ENCODE peak calls at places on chromosomes 7 and 10, in ten cellular contexts. One of them, this sample, is unnamed.

GRCh38 chr10:23918090-23918704 is 290.7 kb upstream of the KIAA1217 start:
- DNase-seq in astrocyte of the spinal cord: no peak
- DNase-seq in left cardiac atrium: peak; percentile 33
- DNase-seq in CD8-positive, alpha-beta memory T cell: no peak
- DNase-seq in mesothelial cell of epicardium: no peak
- DNase-seq in EL: no peak
- DNase-seq in heart right ventricle: peak; percentile 15
- DNase-seq in mammary epithelial cell: no peak
- DNase-seq in stimulated activated CD4-positive, alpha-beta T cell treated with anti-CD3 and anti-CD28 coated beads, Interleukin-4, amount 100 ng/mL, for 1 hour: no peak
- DNase-seq in activated CD4-positive, alpha-beta T cell treated with anti-CD3 and anti-CD28 coated beads for 1 hour: no peak
- DNase-seq in this sample: no peak

GRCh38 chr10:125340871-125341270 is 180.5 kb upstream of the CTBP2 start:
- DNase-seq in EL: peak; percentile 5
- DNase-seq in mesothelial cell of epicardium: no peak
- DNase-seq in heart right ventricle: no peak
- DNase-seq in mammary epithelial cell: peak; percentile 60
- DNase-seq in left cardiac atrium: no peak
- DNase-seq in activated CD4-positive, alpha-beta T cell treated with anti-CD3 and anti-CD28 coated beads for 1 hour: no peak
- DNase-seq in CD8-positive, alpha-beta memory T cell: no peak
- DNase-seq in astrocyte of the spinal cord: no peak
- DNase-seq in stimulated activated CD4-positive, alpha-beta T cell treated with anti-CD3 and anti-CD28 coated beads, Interleukin-4, amount 100 ng/mL, for 1 hour: no peak
- DNase-seq in this sample: no peak

GRCh38 chr7:99837649-99838361 is 10.0 kb downstream of the CYP3A43 start:
- DNase-seq in mesothelial cell of epicardium: no peak
- DNase-seq in stimulated activated CD4-positive, alpha-beta T cell treated with anti-CD3 and anti-CD28 coated beads, Interleukin-4, amount 100 ng/mL, for 1 hour: no peak
- DNase-seq in heart right ventricle: no peak
- DNase-seq in EL: no peak
- DNase-seq in activated CD4-positive, alpha-beta T cell treated with anti-CD3 and anti-CD28 coated beads for 1 hour: no peak
- DNase-seq in astrocyte of the spinal cord: no peak
- DNase-seq in CD8-positive, alpha-beta memory T cell: no peak
- DNase-seq in mammary epithelial cell: peak; percentile 16
- DNase-seq in left cardiac atrium: no peak
- DNase-seq in this sample: no peak

GRCh38 chr7:90951986-90952648 is 312.1 kb upstream of the FZD1 start:
- DNase-seq in CD8-positive, alpha-beta memory T cell: no peak
- DNase-seq in left cardiac atrium: no peak
- DNase-seq in astrocyte of the spinal cord: no peak
- DNase-seq in stimulated activated CD4-positive, alpha-beta T cell treated with anti-CD3 and anti-CD28 coated beads, Interleukin-4, amount 100 ng/mL, for 1 hour: no peak
- DNase-seq in heart right ventricle: no peak
- DNase-seq in mammary epithelial cell: no peak
- DNase-seq in mesothelial cell of epicardium: no peak
- DNase-seq in EL: no peak
- DNase-seq in activated CD4-positive, alpha-beta T cell treated with anti-CD3 and anti-CD28 coated beads for 1 hour: no peak
- DNase-seq in this sample: no peak

GRCh38 chr7:2628891-2629290 is 2.9 kb upstream of the TTYH3 start:
- DNase-seq in mammary epithelial cell: no peak
- DNase-seq in mesothelial cell of epicardium: no peak
- DNase-seq in left cardiac atrium: no peak
- DNase-seq in CD8-positive, alpha-beta memory T cell: no peak
- DNase-seq in stimulated activated CD4-positive, alpha-beta T cell treated with anti-CD3 and anti-CD28 coated beads, Interleukin-4, amount 100 ng/mL, for 1 hour: no peak
- DNase-seq in astrocyte of the spinal cord: no peak
- DNase-seq in EL: no peak
- DNase-seq in heart right ventricle: no peak
- DNase-seq in activated CD4-positive, alpha-beta T cell treated with anti-CD3 and anti-CD28 coated beads for 1 hour: no peak
- DNase-seq in this sample: no peak

GRCh38 chr10:122404576-122404975 is 30.1 kb downstream of the PLEKHA1 start:
- DNase-seq in CD8-positive, alpha-beta memory T cell: no peak
- DNase-seq in heart right ventricle: no peak
- DNase-seq in mesothelial cell of epicardium: no peak
- DNase-seq in left cardiac atrium: no peak
- DNase-seq in astrocyte of the spinal cord: no peak
- DNase-seq in EL: no peak
- DNase-seq in activated CD4-positive, alpha-beta T cell treated with anti-CD3 and anti-CD28 coated beads for 1 hour: no peak
- DNase-seq in mammary epithelial cell: no peak
- DNase-seq in stimulated activated CD4-positive, alpha-beta T cell treated with anti-CD3 and anti-CD28 coated beads, Interleukin-4, amount 100 ng/mL, for 1 hour: no peak
- DNase-seq in this sample: no peak

GRCh38 chr10:13559124-13559700 is 27.6 kb upstream of the PRPF18 start:
- DNase-seq in left cardiac atrium: no peak
- DNase-seq in EL: peak; percentile 24
- DNase-seq in astrocyte of the spinal cord: no peak
- DNase-seq in heart right ventricle: no peak
- DNase-seq in stimulated activated CD4-positive, alpha-beta T cell treated with anti-CD3 and anti-CD28 coated beads, Interleukin-4, amount 100 ng/mL, for 1 hour: no peak
- DNase-seq in mammary epithelial cell: peak; percentile 19
- DNase-seq in CD8-positive, alpha-beta memory T cell: no peak
- DNase-seq in activated CD4-positive, alpha-beta T cell treated with anti-CD3 and anti-CD28 coated beads for 1 hour: no peak
- DNase-seq in mesothelial cell of epicardium: no peak
- DNase-seq in this sample: no peak

GRCh38 chr10:121559321-121559720 is 38.9 kb downstream of the FGFR2 start:
- DNase-seq in stimulated activated CD4-positive, alpha-beta T cell treated with anti-CD3 and anti-CD28 coated beads, Interleukin-4, amount 100 ng/mL, for 1 hour: no peak
- DNase-seq in CD8-positive, alpha-beta memory T cell: no peak
- DNase-seq in mesothelial cell of epicardium: no peak
- DNase-seq in mammary epithelial cell: no peak
- DNase-seq in heart right ventricle: no peak
- DNase-seq in left cardiac atrium: no peak
- DNase-seq in astrocyte of the spinal cord: no peak
- DNase-seq in EL: no peak
- DNase-seq in activated CD4-positive, alpha-beta T cell treated with anti-CD3 and anti-CD28 coated beads for 1 hour: no peak
- DNase-seq in this sample: no peak

GRCh38 chr7:116434820-116435341 is 64.7 kb upstream of the CAV2 start:
- DNase-seq in heart right ventricle: no peak
- DNase-seq in EL: peak; percentile 90
- DNase-seq in astrocyte of the spinal cord: peak; percentile 76
- DNase-seq in mesothelial cell of epicardium: no peak
- DNase-seq in CD8-positive, alpha-beta memory T cell: no peak
- DNase-seq in activated CD4-positive, alpha-beta T cell treated with anti-CD3 and anti-CD28 coated beads for 1 hour: no peak
- DNase-seq in mammary epithelial cell: peak; percentile 87
- DNase-seq in left cardiac atrium: no peak
- DNase-seq in stimulated activated CD4-positive, alpha-beta T cell treated with anti-CD3 and anti-CD28 coated beads, Interleukin-4, amount 100 ng/mL, for 1 hour: no peak
- DNase-seq in this sample: no peak

GRCh38 chr10:125977206-125977605 is 80.8 kb downstream of the FANK1 start:
- DNase-seq in astrocyte of the spinal cord: no peak
- DNase-seq in mesothelial cell of epicardium: no peak
- DNase-seq in mammary epithelial cell: no peak
- DNase-seq in CD8-positive, alpha-beta memory T cell: no peak
- DNase-seq in left cardiac atrium: no peak
- DNase-seq in EL: no peak
- DNase-seq in heart right ventricle: no peak
- DNase-seq in stimulated activated CD4-positive, alpha-beta T cell treated with anti-CD3 and anti-CD28 coated beads, Interleukin-4, amount 100 ng/mL, for 1 hour: no peak
- DNase-seq in activated CD4-positive, alpha-beta T cell treated with anti-CD3 and anti-CD28 coated beads for 1 hour: no peak
- DNase-seq in this sample: no peak

GRCh38 chr10:119131512-119132240 is 27.8 kb downstream of the DENND10 start:
- DNase-seq in heart right ventricle: no peak
- DNase-seq in CD8-positive, alpha-beta memory T cell: peak; percentile 30
- DNase-seq in left cardiac atrium: no peak
- DNase-seq in activated CD4-positive, alpha-beta T cell treated with anti-CD3 and anti-CD28 coated beads for 1 hour: no peak
- DNase-seq in mesothelial cell of epicardium: no peak
- DNase-seq in astrocyte of the spinal cord: peak; percentile 46
- DNase-seq in mammary epithelial cell: no peak
- DNase-seq in EL: peak; percentile 31
- DNase-seq in stimulated activated CD4-positive, alpha-beta T cell treated with anti-CD3 and anti-CD28 coated beads, Interleukin-4, amount 100 ng/mL, for 1 hour: peak; percentile 25
- DNase-seq in this sample: peak; percentile 33

This sample was measured in lung.